ENCODE peak calls at places on chromosomes 3 and 15, in ten cellular contexts. One of them, this sample, is unnamed.

GRCh38 chr3:186406669-186407635 is 44.9 kb upstream of the DGKG start:
- DNase-seq in fibroblast of pulmonary artery: no peak
- DNase-seq in neural crest cell: no peak
- DNase-seq in astrocyte of the spinal cord: no peak
- DNase-seq in Calu3: no peak
- DNase-seq in colonic mucosa: no peak
- DNase-seq in heart left ventricle: peak; percentile 86
- DNase-seq in body of pancreas: peak; percentile 70
- DNase-seq in HFF-Myc: no peak
- DNase-seq in PC-3: no peak
- DNase-seq in this sample: no peak

GRCh38 chr15:85704720-85705119 is 90.0 kb downstream of the KLHL25 start:
- DNase-seq in heart left ventricle: peak; percentile 37
- DNase-seq in fibroblast of pulmonary artery: no peak
- DNase-seq in colonic mucosa: no peak
- DNase-seq in Calu3: no peak
- DNase-seq in astrocyte of the spinal cord: no peak
- DNase-seq in HFF-Myc: no peak
- DNase-seq in neural crest cell: no peak
- DNase-seq in PC-3: no peak
- DNase-seq in body of pancreas: no peak
- DNase-seq in this sample: no peak

GRCh38 chr3:45368382-45368781 is 20.0 kb upstream of the LARS2 start:
- DNase-seq in heart left ventricle: no peak
- DNase-seq in neural crest cell: no peak
- DNase-seq in PC-3: no peak
- DNase-seq in fibroblast of pulmonary artery: no peak
- DNase-seq in colonic mucosa: peak; percentile 52
- DNase-seq in Calu3: no peak
- DNase-seq in astrocyte of the spinal cord: no peak
- DNase-seq in HFF-Myc: no peak
- DNase-seq in body of pancreas: no peak
- DNase-seq in this sample: no peak

GRCh38 chr3:183298708-183299153 is 45.7 kb downstream of the B3GNT5 start:
- DNase-seq in Calu3: peak; percentile 50
- DNase-seq in astrocyte of the spinal cord: peak; percentile 98
- DNase-seq in neural crest cell: no peak
- DNase-seq in PC-3: peak; percentile 50
- DNase-seq in body of pancreas: peak; percentile 70
- DNase-seq in colonic mucosa: no peak
- DNase-seq in fibroblast of pulmonary artery: peak; percentile 90
- DNase-seq in heart left ventricle: peak; percentile 48
- DNase-seq in HFF-Myc: peak; percentile 62
- DNase-seq in this sample: no peak

GRCh38 chr15:74870496-74871213 is 2.5 kb downstream of the SCAMP2 start:
- DNase-seq in colonic mucosa: no peak
- DNase-seq in neural crest cell: no peak
- DNase-seq in HFF-Myc: no peak
- DNase-seq in Calu3: no peak
- DNase-seq in PC-3: no peak
- DNase-seq in heart left ventricle: no peak
- DNase-seq in astrocyte of the spinal cord: no peak
- DNase-seq in fibroblast of pulmonary artery: peak; percentile 10
- DNase-seq in body of pancreas: no peak
- DNase-seq in this sample: no peak

GRCh38 chr3:161969867-161970266 is 473.3 kb downstream of the OTOL1 start:
- DNase-seq in PC-3: peak; percentile 28
- DNase-seq in fibroblast of pulmonary artery: peak; percentile 18
- DNase-seq in colonic mucosa: no peak
- DNase-seq in body of pancreas: no peak
- DNase-seq in neural crest cell: no peak
- DNase-seq in heart left ventricle: no peak
- DNase-seq in astrocyte of the spinal cord: no peak
- DNase-seq in Calu3: no peak
- DNase-seq in HFF-Myc: no peak
- DNase-seq in this sample: no peak

GRCh38 chr3:195823286-195823685 is 11.6 kb upstream of the MUC4 start:
- DNase-seq in astrocyte of the spinal cord: no peak
- DNase-seq in colonic mucosa: peak; percentile 71
- DNase-seq in heart left ventricle: no peak
- DNase-seq in HFF-Myc: no peak
- DNase-seq in PC-3: no peak
- DNase-seq in Calu3: peak; percentile 52
- DNase-seq in body of pancreas: peak; percentile 45
- DNase-seq in fibroblast of pulmonary artery: no peak
- DNase-seq in neural crest cell: no peak
- DNase-seq in this sample: no peak

GRCh38 chr15:57596978-57597377 is 5.3 kb downstream of the MYZAP start:
- DNase-seq in astrocyte of the spinal cord: no peak
- DNase-seq in neural crest cell: no peak
- DNase-seq in heart left ventricle: no peak
- DNase-seq in colonic mucosa: no peak
- DNase-seq in fibroblast of pulmonary artery: no peak
- DNase-seq in body of pancreas: peak; percentile 66
- DNase-seq in HFF-Myc: no peak
- DNase-seq in Calu3: no peak
- DNase-seq in PC-3: peak; percentile 90
- DNase-seq in this sample: no peak

GRCh38 chr3:44114142-44114541 is 127.5 kb upstream of the TOPAZ1 start:
- DNase-seq in colonic mucosa: peak; percentile 41
- DNase-seq in PC-3: peak; percentile 15
- DNase-seq in HFF-Myc: no peak
- DNase-seq in astrocyte of the spinal cord: no peak
- DNase-seq in fibroblast of pulmonary artery: peak; percentile 22
- DNase-seq in neural crest cell: peak; percentile 46
- DNase-seq in body of pancreas: peak; percentile 70
- DNase-seq in Calu3: peak; percentile 49
- DNase-seq in heart left ventricle: no peak
- DNase-seq in this sample: peak; percentile 31

GRCh38 chr3:147813256-147813655 is 404.1 kb downstream of the ZIC1 start:
- DNase-seq in Calu3: no peak
- DNase-seq in heart left ventricle: no peak
- DNase-seq in colonic mucosa: no peak
- DNase-seq in astrocyte of the spinal cord: no peak
- DNase-seq in body of pancreas: no peak
- DNase-seq in PC-3: no peak
- DNase-seq in neural crest cell: no peak
- DNase-seq in HFF-Myc: no peak
- DNase-seq in fibroblast of pulmonary artery: no peak
- DNase-seq in this sample: no peak

GRCh38 chr15:80639168-80639555 is 55.9 kb upstream of the ABHD17C start:
- DNase-seq in body of pancreas: no peak
- DNase-seq in fibroblast of pulmonary artery: no peak
- DNase-seq in astrocyte of the spinal cord: no peak
- DNase-seq in heart left ventricle: no peak
- DNase-seq in Calu3: no peak
- DNase-seq in HFF-Myc: no peak
- DNase-seq in neural crest cell: no peak
- DNase-seq in PC-3: no peak
- DNase-seq in colonic mucosa: no peak
- DNase-seq in this sample: no peak

GRCh38 chr3:54822206-54822605 is 105.7 kb downstream of the LRTM1 start:
- DNase-seq in fibroblast of pulmonary artery: peak; percentile 69
- DNase-seq in Calu3: no peak
- DNase-seq in heart left ventricle: no peak
- DNase-seq in colonic mucosa: peak; percentile 27
- DNase-seq in astrocyte of the spinal cord: peak; percentile 49
- DNase-seq in body of pancreas: no peak
- DNase-seq in HFF-Myc: no peak
- DNase-seq in neural crest cell: no peak
- DNase-seq in PC-3: peak; percentile 18
- DNase-seq in this sample: no peak

GRCh38 chr3:170867143-170867542 is 2.9 kb downstream of the RPL22L1 start:
- DNase-seq in heart left ventricle: no peak
- DNase-seq in Calu3: no peak
- DNase-seq in body of pancreas: no peak
- DNase-seq in neural crest cell: no peak
- DNase-seq in colonic mucosa: no peak
- DNase-seq in fibroblast of pulmonary artery: no peak
- DNase-seq in astrocyte of the spinal cord: no peak
- DNase-seq in PC-3: no peak
- DNase-seq in HFF-Myc: no peak
- DNase-seq in this sample: no peak

GRCh38 chr15:77654975-77655374 is 22.3 kb upstream of the LINGO1 start:
- DNase-seq in HFF-Myc: no peak
- DNase-seq in Calu3: peak; percentile 58
- DNase-seq in colonic mucosa: peak; percentile 66
- DNase-seq in PC-3: peak; percentile 39
- DNase-seq in astrocyte of the spinal cord: no peak
- DNase-seq in neural crest cell: peak; percentile 33
- DNase-seq in heart left ventricle: no peak
- DNase-seq in fibroblast of pulmonary artery: no peak
- DNase-seq in body of pancreas: peak; percentile 18
- DNase-seq in this sample: no peak

DNA sequence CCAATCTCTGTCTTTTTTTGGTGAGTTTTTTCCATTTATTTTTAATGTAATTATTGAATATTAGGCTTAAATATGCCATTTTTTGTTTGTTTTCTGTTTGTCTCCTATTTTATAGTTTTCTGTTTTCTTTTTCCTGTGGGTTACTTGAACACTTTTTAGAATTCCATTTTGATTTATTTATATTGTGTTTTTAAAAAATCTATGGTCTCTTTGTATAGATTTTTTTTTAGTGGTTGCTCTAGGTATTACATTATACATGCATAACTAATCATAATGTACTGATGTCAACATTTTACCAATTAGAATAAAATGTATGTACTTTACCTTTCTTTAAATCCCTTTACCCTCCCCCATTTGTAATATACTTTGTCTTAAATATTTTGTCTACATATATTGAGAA is 56.2 kb downstream of the RASA2 start:
- DNase-seq in body of pancreas: no peak
- DNase-seq in colonic mucosa: no peak
- DNase-seq in neural crest cell: no peak
- DNase-seq in fibroblast of pulmonary artery: no peak
- DNase-seq in Calu3: no peak
- DNase-seq in astrocyte of the spinal cord: no peak
- DNase-seq in HFF-Myc: no peak
- DNase-seq in PC-3: no peak
- DNase-seq in heart left ventricle: no peak
- DNase-seq in this sample: no peak
- TF ChIP-seq CTCF in body of pancreas: no peak
- TF ChIP-seq CTCF in colonic mucosa: peak; percentile 27
- TF ChIP-seq CTCF in neural crest cell: peak; percentile 53
- TF ChIP-seq CTCF in fibroblast of pulmonary artery: no peak
- TF ChIP-seq CTCF in Calu3: no peak
- TF ChIP-seq CTCF in astrocyte of the spinal cord: no peak
- TF ChIP-seq CTCF in HFF-Myc: no peak
- TF ChIP-seq CTCF in PC-3: no peak
- TF ChIP-seq CTCF in heart left ventricle: no peak
- TF ChIP-seq CTCF in this sample: peak; percentile 38

DNA sequence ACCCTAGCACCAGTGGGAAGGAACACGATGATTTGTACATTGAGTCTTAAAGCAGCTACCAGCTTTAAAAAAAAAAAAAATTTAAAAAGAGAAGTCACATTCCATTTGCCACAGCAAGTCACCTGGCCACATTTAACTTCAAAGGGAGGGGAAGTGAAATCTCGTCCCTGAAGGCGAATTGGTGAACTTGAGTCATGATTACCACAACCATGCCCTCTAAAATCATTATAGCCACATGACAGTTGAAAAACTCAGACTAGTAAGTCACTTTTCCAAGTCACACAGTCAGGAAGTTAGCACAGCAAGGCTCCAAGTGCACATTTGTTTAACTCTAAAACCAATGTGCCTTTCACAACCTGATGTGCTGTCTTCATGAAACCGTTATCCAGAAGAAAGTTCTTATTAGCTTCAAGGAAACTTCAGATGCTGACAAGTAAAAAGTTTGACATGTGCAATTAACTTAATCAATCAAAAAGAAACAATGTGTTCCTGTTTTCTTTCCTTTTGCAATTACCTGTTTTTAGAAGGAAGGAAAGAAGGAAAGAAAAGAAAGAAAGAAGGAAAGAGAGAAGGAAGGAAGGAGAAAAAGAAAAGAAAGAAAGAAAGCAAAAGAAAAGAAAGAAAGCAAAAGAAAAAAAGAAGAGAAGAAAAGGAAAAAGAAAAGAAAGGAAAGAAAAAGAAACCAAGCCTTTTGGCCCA is 8.3 kb upstream of the THSD4 start:
- DNase-seq in HFF-Myc: no peak
- DNase-seq in heart left ventricle: no peak
- DNase-seq in astrocyte of the spinal cord: peak; percentile 22
- DNase-seq in PC-3: peak; percentile 71
- DNase-seq in body of pancreas: no peak
- DNase-seq in neural crest cell: no peak
- DNase-seq in colonic mucosa: no peak
- DNase-seq in Calu3: no peak
- DNase-seq in fibroblast of pulmonary artery: no peak
- DNase-seq in this sample: no peak
- TF ChIP-seq CTCF in HFF-Myc: no peak
- TF ChIP-seq CTCF in heart left ventricle: no peak
- TF ChIP-seq CTCF in astrocyte of the spinal cord: no peak
- TF ChIP-seq CTCF in PC-3: no peak
- TF ChIP-seq CTCF in body of pancreas: no peak
- TF ChIP-seq CTCF in neural crest cell: no peak
- TF ChIP-seq CTCF in colonic mucosa: no peak
- TF ChIP-seq CTCF in Calu3: no peak
- TF ChIP-seq CTCF in fibroblast of pulmonary artery: no peak
- TF ChIP-seq CTCF in this sample: no peak

GRCh38 chr3:16507540-16508241 is 5.8 kb downstream of the RFTN1 start:
- DNase-seq in body of pancreas: no peak
- DNase-seq in HFF-Myc: no peak
- DNase-seq in astrocyte of the spinal cord: no peak
- DNase-seq in heart left ventricle: no peak
- DNase-seq in neural crest cell: no peak
- DNase-seq in Calu3: no peak
- DNase-seq in fibroblast of pulmonary artery: no peak
- DNase-seq in colonic mucosa: no peak
- DNase-seq in PC-3: no peak
- DNase-seq in this sample: no peak
- TF ChIP-seq CTCF in body of pancreas: no peak
- TF ChIP-seq CTCF in HFF-Myc: no peak
- TF ChIP-seq CTCF in astrocyte of the spinal cord: no peak
- TF ChIP-seq CTCF in heart left ventricle: no peak
- TF ChIP-seq CTCF in neural crest cell: no peak
- TF ChIP-seq CTCF in Calu3: no peak
- TF ChIP-seq CTCF in fibroblast of pulmonary artery: no peak
- TF ChIP-seq CTCF in colonic mucosa: no peak
- TF ChIP-seq CTCF in PC-3: no peak
- TF ChIP-seq CTCF in this sample: no peak

DNA sequence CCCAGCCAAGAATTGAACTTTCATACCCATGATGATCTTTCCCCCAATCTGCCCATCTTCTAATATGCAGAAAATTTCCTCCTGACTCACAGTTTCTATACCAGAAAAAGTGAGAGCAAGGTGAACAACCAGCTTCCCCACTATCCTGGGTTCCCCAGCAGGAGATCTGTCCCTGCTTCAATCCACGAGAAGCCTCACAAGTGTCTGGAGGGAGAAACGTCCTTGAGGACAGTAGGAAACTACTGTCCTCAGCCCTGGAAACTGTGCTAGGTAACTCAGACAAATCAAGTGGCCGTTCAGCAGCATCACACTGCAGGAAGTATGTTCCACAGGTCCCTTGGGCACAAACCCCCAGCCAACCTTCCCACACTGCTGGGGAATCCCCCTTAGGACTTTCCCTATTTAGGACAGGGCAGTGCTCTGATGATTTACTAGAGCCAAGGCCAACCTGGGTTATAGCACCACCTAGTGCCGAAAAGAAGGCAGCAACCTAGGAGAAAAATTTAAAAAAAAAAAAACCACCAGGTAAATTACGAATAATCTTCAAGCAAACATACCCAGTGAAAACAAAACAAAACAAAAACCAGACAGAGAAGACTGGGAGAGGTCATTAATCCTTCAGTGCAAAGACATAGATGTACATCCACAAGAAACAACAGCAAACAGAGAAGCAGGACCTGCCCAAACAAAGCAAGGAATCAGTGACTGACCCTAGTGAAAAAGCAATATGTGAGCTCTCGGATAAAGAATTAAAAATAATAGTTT is 36.0 kb downstream of the MORC1 start:
- DNase-seq in astrocyte of the spinal cord: peak; percentile 52
- DNase-seq in HFF-Myc: peak; percentile 2
- DNase-seq in body of pancreas: peak; percentile 52
- DNase-seq in neural crest cell: peak; percentile 8
- DNase-seq in heart left ventricle: no peak
- DNase-seq in Calu3: peak; percentile 75
- DNase-seq in fibroblast of pulmonary artery: peak; percentile 63
- DNase-seq in PC-3: peak; percentile 57
- DNase-seq in colonic mucosa: peak; percentile 28
- DNase-seq in this sample: peak; percentile 9
- TF ChIP-seq CTCF in astrocyte of the spinal cord: peak; percentile 86
- TF ChIP-seq CTCF in HFF-Myc: peak; percentile 68
- TF ChIP-seq CTCF in body of pancreas: peak; percentile 69
- TF ChIP-seq CTCF in neural crest cell: peak; percentile 85
- TF ChIP-seq CTCF in heart left ventricle: peak; percentile 54
- TF ChIP-seq CTCF in Calu3: peak; percentile 68
- TF ChIP-seq CTCF in fibroblast of pulmonary artery: peak; percentile 86
- TF ChIP-seq CTCF in PC-3: peak; percentile 90
- TF ChIP-seq CTCF in colonic mucosa: peak; percentile 72
- TF ChIP-seq CTCF in this sample: peak; percentile 77

This sample was measured in progenitor cell of endocrine pancreas.